ENCODE peak calls at places on chromosomes 11 and 22, in four cellular contexts. One of them, this sample, is unnamed.
A peak's percentile ranks its signal among the peaks of the same experiment; 100 is the strongest.

GRCh38 chr11:122509899-122510298 is 145.6 kb upstream of the UBASH3B start:
- DNase-seq in A172: no peak
- DNase-seq in GM19239: no peak
- DNase-seq in fibroblast of pulmonary artery: no peak
- DNase-seq in this sample: no peak

GRCh38 chr11:114226283-114226859 is 69.8 kb upstream of the NNMT start:
- DNase-seq in A172: no peak
- DNase-seq in GM19239: no peak
- DNase-seq in fibroblast of pulmonary artery: no peak
- DNase-seq in this sample: no peak

GRCh38 chr22:24355574-24355973 is 71.8 kb upstream of the ADORA2A start:
- DNase-seq in A172: no peak
- DNase-seq in GM19239: no peak
- DNase-seq in fibroblast of pulmonary artery: peak; percentile 48
- DNase-seq in this sample: no peak

GRCh38 chr22:19405133-19405532 is 26.4 kb downstream of the HIRA start:
- DNase-seq in A172: no peak
- DNase-seq in GM19239: no peak
- DNase-seq in fibroblast of pulmonary artery: no peak
- DNase-seq in this sample: no peak

GRCh38 chr11:2804189-2804588 is 81.4 kb downstream of the CDKN1C start:
- DNase-seq in A172: no peak
- DNase-seq in GM19239: no peak
- DNase-seq in fibroblast of pulmonary artery: no peak
- DNase-seq in this sample: no peak

GRCh38 chr11:269146-269890 is 8.9 kb upstream of the NLRP6 start:
- DNase-seq in A172: no peak
- DNase-seq in GM19239: no peak
- DNase-seq in fibroblast of pulmonary artery: no peak
- DNase-seq in this sample: no peak

GRCh38 chr11:106249857-106250256 is 172.4 kb downstream of the AASDHPPT start:
- DNase-seq in A172: no peak
- DNase-seq in GM19239: no peak
- DNase-seq in fibroblast of pulmonary artery: peak; percentile 75
- DNase-seq in this sample: no peak

GRCh38 chr11:75505966-75506692 is 19.6 kb downstream of the GDPD5 start:
- DNase-seq in A172: no peak
- DNase-seq in GM19239: no peak
- DNase-seq in fibroblast of pulmonary artery: no peak
- DNase-seq in this sample: no peak

GRCh38 chr11:65213322-65214211 is 31.8 kb downstream of the CAPN1 start:
- DNase-seq in A172: no peak
- DNase-seq in GM19239: no peak
- DNase-seq in fibroblast of pulmonary artery: no peak
- DNase-seq in this sample: peak; percentile 92

GRCh38 chr22:38872831-38873248 is 824 bp upstream of the CBX6 start:
- DNase-seq in A172: no peak
- DNase-seq in GM19239: no peak
- DNase-seq in fibroblast of pulmonary artery: peak; percentile 36
- DNase-seq in this sample: peak; percentile 42

GRCh38 chr11:313787-314547 is at the start of gene IFITM1:
- DNase-seq in A172: peak; percentile 22
- DNase-seq in GM19239: peak; percentile 95
- DNase-seq in fibroblast of pulmonary artery: peak; percentile 88
- DNase-seq in this sample: no peak

GRCh38 chr22:27628891-27629631 is 172.5 kb downstream of the MN1 start:
- DNase-seq in A172: no peak
- DNase-seq in GM19239: no peak
- DNase-seq in fibroblast of pulmonary artery: no peak
- DNase-seq in this sample: peak; percentile 84

GRCh38 chr11:107770546-107770945 is 58.7 kb upstream of the SLN start:
- DNase-seq in A172: peak; percentile 60
- DNase-seq in GM19239: no peak
- DNase-seq in fibroblast of pulmonary artery: no peak
- DNase-seq in this sample: peak; percentile 23

GRCh38 chr11:64438986-64439771 is 80.2 kb downstream of the RPS6KA4 start:
- DNase-seq in A172: no peak
- DNase-seq in GM19239: no peak
- DNase-seq in fibroblast of pulmonary artery: no peak
- DNase-seq in this sample: peak; percentile 91

GRCh38 chr22:26593763-26594162 is 3.8 kb upstream of the TPST2 start:
- DNase-seq in A172: no peak
- DNase-seq in GM19239: no peak
- DNase-seq in fibroblast of pulmonary artery: no peak
- DNase-seq in this sample: no peak

GRCh38 chr11:1779034-1779805 is 15.5 kb upstream of the CTSD start:
- DNase-seq in A172: no peak
- DNase-seq in GM19239: no peak
- DNase-seq in fibroblast of pulmonary artery: no peak
- DNase-seq in this sample: no peak

GRCh38 chr11:122309262-122309925 is 193.4 kb upstream of the BLID start:
- DNase-seq in A172: no peak
- DNase-seq in GM19239: no peak
- DNase-seq in fibroblast of pulmonary artery: peak; percentile 13
- DNase-seq in this sample: no peak

GRCh38 chr11:95419915-95420314 is 188.9 kb upstream of the SESN3 start:
- DNase-seq in A172: no peak
- DNase-seq in GM19239: no peak
- DNase-seq in fibroblast of pulmonary artery: peak; percentile 54
- DNase-seq in this sample: no peak

GRCh38 chr11:60840711-60841430 is 1.0 kb upstream of the CCDC86 start:
- DNase-seq in A172: peak; percentile 85
- DNase-seq in GM19239: no peak
- DNase-seq in fibroblast of pulmonary artery: peak; percentile 94
- DNase-seq in this sample: no peak

GRCh38 chr11:127620660-127621059 is 620.1 kb upstream of the KIRREL3 start:
- DNase-seq in A172: peak; percentile 2
- DNase-seq in GM19239: no peak
- DNase-seq in fibroblast of pulmonary artery: peak; percentile 10
- DNase-seq in this sample: no peak

GRCh38 chr11:64148200-64148916 is 17.6 kb downstream of the MACROD1 start:
- DNase-seq in A172: peak; percentile 51
- DNase-seq in GM19239: peak; percentile 62
- DNase-seq in fibroblast of pulmonary artery: peak; percentile 76
- DNase-seq in this sample: peak; percentile 75

GRCh38 chr22:23818541-23818940 is 20.3 kb downstream of the DERL3 start:
- DNase-seq in A172: no peak
- DNase-seq in GM19239: no peak
- DNase-seq in fibroblast of pulmonary artery: no peak
- DNase-seq in this sample: no peak

GRCh38 chr11:12854829-12855228 is 154.3 kb upstream of the RASSF10 start:
- DNase-seq in A172: no peak
- DNase-seq in GM19239: no peak
- DNase-seq in fibroblast of pulmonary artery: no peak
- DNase-seq in this sample: no peak

GRCh38 chr11:102157219-102157618 is 47.0 kb downstream of the YAP1 start:
- DNase-seq in A172: peak; percentile 31
- DNase-seq in GM19239: no peak
- DNase-seq in fibroblast of pulmonary artery: peak; percentile 97
- DNase-seq in this sample: peak; percentile 58

GRCh38 chr11:43393765-43394355 is 35.1 kb downstream of the TTC17 start:
- DNase-seq in A172: no peak
- DNase-seq in GM19239: no peak
- DNase-seq in fibroblast of pulmonary artery: peak; percentile 76
- DNase-seq in this sample: no peak

GRCh38 chr11:69000831-69001245 is 12.2 kb downstream of the MRGPRF start:
- DNase-seq in A172: peak; percentile 74
- DNase-seq in GM19239: no peak
- DNase-seq in fibroblast of pulmonary artery: peak; percentile 85
- DNase-seq in this sample: peak; percentile 43

This sample was measured in PC-9.